ENCODE peak calls at places on chromosomes 12 and 14, in seven cellular contexts. W is choroid plexus epithelial cell; Y is transverse colon; Q is naive thymus-derived CD8-positive, alpha-beta T cell; A is LHCN-M2; Z is foreskin melanocyte; P is NCI-H1417 treated with DMSO at 0.1 percent for 48 hours. R is an unnamed sample.

GRCh38 chr12:65609359-65609771 is 214.9 kb upstream of the HMGA2 start:
- DNase-seq in Y (no peak), A (peak), P (no peak), W (peak), Z (no peak), Q (no peak), R (no peak)

GRCh38 chr12:28313631-28314030 is 123.4 kb downstream of the CCDC91 start:
- DNase-seq in P (no peak), A (peak), W (peak), Q (no peak), Z (peak), Y (no peak), R (no peak)

GRCh38 chr14:96173646-96174475 is 30.8 kb upstream of the BDKRB2 start:
- DNase-seq in A (no peak), P (no peak), Z (no peak), W (no peak), Y (no peak), Q (no peak), R (no peak)

GRCh38 chr14:106538193-106538592 is 1011.8 kb downstream of the TMEM121 start:
- DNase-seq in Z (no peak), P (no peak), W (no peak), Y (no peak), A (no peak), Q (no peak), R (no peak)

GRCh38 chr12:91388573-91388972 is 206.0 kb upstream of the DCN start:
- DNase-seq in Z (no peak), Q (no peak), P (no peak), Y (no peak), W (peak), A (no peak), R (no peak)

GRCh38 chr12:28583771-28584261 is 393.6 kb downstream of the CCDC91 start:
- DNase-seq in Q (no peak), A (peak), Z (peak), Y (no peak), P (no peak), W (peak), R (no peak)

GRCh38 chr12:68358532-68359485 is 26.6 kb upstream of the MDM1 start:
- DNase-seq in Q (peak), Y (peak), Z (peak), P (no peak), A (peak), W (peak), R (peak)

GRCh38 chr12:95328708-95329107 is 111.1 kb downstream of the VEZT start:
- DNase-seq in Q (no peak), P (no peak), A (no peak), Z (no peak), Y (no peak), W (no peak), R (no peak)

GRCh38 chr14:80464531-80465149 is 253.3 kb upstream of the DIO2 start:
- DNase-seq in Q (no peak), W (no peak), P (no peak), Z (no peak), A (no peak), Y (no peak), R (no peak)

GRCh38 chr14:68147331-68147730 is 327.8 kb downstream of the RAD51B start:
- DNase-seq in Y (no peak), P (no peak), Q (no peak), Z (no peak), W (peak), A (peak), R (no peak)

GRCh38 chr14:37819155-37820015 is 224.0 kb downstream of the TTC6 start:
- DNase-seq in P (no peak), W (peak), Y (no peak), Z (peak), Q (no peak), A (peak), R (no peak)

GRCh38 chr14:76294876-76295275 is 81.1 kb upstream of the ESRRB start:
- DNase-seq in P (no peak), Y (no peak), Z (no peak), A (no peak), Q (no peak), W (no peak), R (no peak)

GRCh38 chr12:89051065-89051677 is 301.1 kb downstream of the DUSP6 start:
- DNase-seq in P (peak), W (peak), Z (peak), Q (peak), Y (no peak), A (peak), R (no peak)

GRCh38 chr14:54591461-54592245 is 24.7 kb downstream of the SAMD4A start:
- DNase-seq in Z (peak), Y (no peak), A (peak), W (no peak), P (no peak), Q (no peak), R (no peak)

GRCh38 chr12:4849946-4850345 is 59.8 kb upstream of the KCNA1 start:
- DNase-seq in A (no peak), Z (no peak), W (no peak), Q (no peak), Y (no peak), P (no peak), R (no peak)

GRCh38 chr12:69470189-69471094 is at the start of gene FRS2:
- DNase-seq in Q (peak), A (peak), Y (peak), Z (peak), W (peak), P (peak), R (peak)

GRCh38 chr12:30830751-30831150 is 76.0 kb upstream of the CAPRIN2 start:
- DNase-seq in Q (no peak), P (no peak), Y (no peak), A (no peak), Z (no peak), W (no peak), R (no peak)

GRCh38 chr14:95452890-95453712 is 63.3 kb downstream of the SYNE3 start:
- DNase-seq in A (no peak), Z (no peak), Y (no peak), W (no peak), Q (no peak), P (no peak), R (no peak)

GRCh38 chr14:96170961-96171592 is 33.6 kb upstream of the BDKRB2 start:
- DNase-seq in Z (peak), Q (no peak), W (no peak), P (no peak), Y (no peak), A (no peak), R (no peak)

GRCh38 chr12:16229676-16230075 is 47.8 kb downstream of the SLC15A5 start:
- DNase-seq in W (peak), Z (no peak), Y (no peak), A (no peak), P (no peak), Q (no peak), R (no peak)

GRCh38 chr12:103986823-103987222 is 21.2 kb downstream of the TDG start:
- DNase-seq in W (peak), Z (no peak), Q (no peak), A (peak), P (no peak), Y (no peak), R (no peak)

R was measured in activated T-cell treated with anti-CD3 and anti-CD28 coated beads for 24 hours.